ENCODE peak calls at places on chromosome 4, in ten cellular contexts. C, F, J, Y, E, I, N, M, U and Z are unnamed samples.

GRCh38 chr4:75634951-75635350 is 4.6 kb upstream of the CDKL2 start:
- DNase-seq in E (no peak), C (no peak), M (no peak), F (no peak), N (no peak), I (no peak), J (no peak), Y (peak), U (no peak), Z (no peak)

GRCh38 chr4:85741921-85742591 is 267.1 kb downstream of the ARHGAP24 start:
- DNase-seq in C (no peak), E (peak), N (no peak), J (no peak), Y (no peak), F (no peak), M (no peak), I (peak), U (no peak), Z (peak)

GRCh38 chr4:53633608-53634007 is 42.3 kb upstream of the LNX1 start:
- DNase-seq in I (no peak), E (no peak), M (no peak), C (no peak), J (no peak), U (no peak), N (no peak), F (no peak), Y (peak), Z (no peak)

GRCh38 chr4:138494931-138495330 is 252.8 kb upstream of the SLC7A11 start:
- DNase-seq in J (peak), F (no peak), E (no peak), C (no peak), M (no peak), N (no peak), I (no peak), Y (no peak), U (no peak), Z (no peak)

GRCh38 chr4:159446266-159446976 is 343.5 kb downstream of the RAPGEF2 start:
- DNase-seq in I (peak), Y (peak), U (peak), J (peak), N (no peak), M (no peak), C (peak), E (no peak), F (no peak), Z (peak)

GRCh38 chr4:141652161-141652778 is 15.9 kb downstream of the IL15 start:
- DNase-seq in F (no peak), N (no peak), E (no peak), J (no peak), M (no peak), C (no peak), Y (peak), I (peak), U (peak), Z (no peak)

GRCh38 chr4:134544303-134544761 is 342.7 kb upstream of the PABPC4L start:
- DNase-seq in J (no peak), M (no peak), I (peak), Y (no peak), N (no peak), E (no peak), C (peak), U (no peak), F (no peak), Z (no peak)

GRCh38 chr4:119735136-119735770 is 106.6 kb upstream of the PDE5A start:
- DNase-seq in U (peak), Y (peak), F (no peak), N (no peak), C (no peak), J (no peak), I (peak), M (no peak), E (no peak), Z (no peak)